ENCODE peak calls at places on chromosomes 3 and 15, in nine cellular contexts. B is small intestine; S is foreskin fibroblast; U is cardiac fibroblast; N is Jurkat, Clone E6-1; O is colonic mucosa; F is A673; R is fibroblast of the aortic adventitia; M is GM12865. L is an unnamed sample.

GRCh38 chr15:101545548-101546505 is 56.3 kb upstream of the PCSK6 start:
- DNase-seq in B (no peak), S (no peak), U (no peak), N (no peak), O (no peak), F (no peak), R (no peak), M (no peak), L (no peak)

GRCh38 chr3:32292085-32292796 is 53.8 kb downstream of the CMTM8 start:
- DNase-seq in B (peak), S (no peak), U (no peak), N (no peak), O (no peak), F (no peak), R (no peak), M (no peak), L (no peak)

GRCh38 chr15:89888214-89888804 is 5.5 kb downstream of the AP3S2 start:
- DNase-seq in B (peak), S (peak), U (peak), N (no peak), O (peak), F (peak), R (peak), M (peak), L (peak)

GRCh38 chr3:44995142-44995770 is 19.2 kb downstream of the EXOSC7 start:
- DNase-seq in B (no peak), S (peak), U (peak), N (no peak), O (no peak), F (peak), R (peak), M (no peak), L (no peak)

GRCh38 chr15:63250312-63250965 is 27.0 kb upstream of the APH1B start:
- DNase-seq in B (no peak), S (peak), U (peak), N (no peak), O (no peak), F (no peak), R (peak), M (no peak), L (no peak)

GRCh38 chr15:34119291-34119690 is 17.4 kb downstream of the PGBD4 start:
- DNase-seq in B (no peak), S (no peak), U (no peak), N (no peak), O (no peak), F (no peak), R (peak), M (no peak), L (no peak)

GRCh38 chr3:71031914-71032521 is 551.5 kb downstream of the FOXP1 start:
- DNase-seq in B (no peak), S (no peak), U (no peak), N (no peak), O (no peak), F (no peak), R (peak), M (peak), L (no peak)

GRCh38 chr15:63986185-63986680 is 60.1 kb downstream of the DAPK2 start:
- DNase-seq in B (no peak), S (no peak), U (no peak), N (no peak), O (no peak), F (no peak), R (no peak), M (no peak), L (no peak)

GRCh38 chr3:15265655-15266509 is 59.8 kb downstream of the CAPN7 start:
- DNase-seq in B (no peak), S (no peak), U (no peak), N (no peak), O (no peak), F (no peak), R (no peak), M (no peak), L (no peak)

GRCh38 chr3:69121950-69122349 is 445 bp downstream of the LMOD3 start:
- DNase-seq in B (no peak), S (no peak), U (no peak), N (no peak), O (no peak), F (no peak), R (no peak), M (no peak), L (no peak)

GRCh38 chr3:180987344-180987743 is 2.2 kb downstream of the DNAJC19 start:
- DNase-seq in B (no peak), S (no peak), U (no peak), N (no peak), O (no peak), F (no peak), R (no peak), M (no peak), L (no peak)

GRCh38 chr3:180989291-180990163 is at the start of gene DNAJC19:
- DNase-seq in B (peak), S (peak), U (peak), N (peak), O (peak), F (peak), R (peak), M (peak), L (peak)

GRCh38 chr3:180996415-180996932 is 6.9 kb upstream of the DNAJC19 start:
- DNase-seq in B (no peak), S (no peak), U (no peak), N (no peak), O (no peak), F (no peak), R (no peak), M (no peak), L (no peak)

DNA sequence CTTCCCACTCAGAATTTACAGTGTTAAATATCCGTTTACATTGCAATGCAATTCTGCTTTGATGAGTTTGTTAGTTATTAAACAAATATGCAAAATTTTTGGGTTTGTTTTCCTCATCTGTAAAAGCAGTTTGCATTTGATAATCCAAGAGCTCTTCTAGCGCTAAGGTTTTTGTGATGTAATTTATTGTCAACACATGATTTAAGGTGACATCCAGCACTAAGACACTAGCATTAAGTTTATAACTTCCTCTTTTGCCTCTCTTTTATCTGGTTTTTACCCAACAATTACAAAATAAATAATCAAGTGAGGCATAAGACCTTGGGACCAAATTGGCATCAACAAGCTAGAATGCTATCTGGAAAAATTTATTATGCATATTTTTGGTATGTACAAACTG is 958 bp upstream of the DNAJC19 start:
- DNase-seq in B (no peak), S (no peak), U (no peak), N (no peak), O (no peak), F (no peak), R (no peak), M (no peak), L (no peak)
- H3K4me3 ChIP-seq in B (no peak), S (peak), U (peak), N (peak), O (peak), F (peak), R (peak), M (peak), L (peak)

DNA sequence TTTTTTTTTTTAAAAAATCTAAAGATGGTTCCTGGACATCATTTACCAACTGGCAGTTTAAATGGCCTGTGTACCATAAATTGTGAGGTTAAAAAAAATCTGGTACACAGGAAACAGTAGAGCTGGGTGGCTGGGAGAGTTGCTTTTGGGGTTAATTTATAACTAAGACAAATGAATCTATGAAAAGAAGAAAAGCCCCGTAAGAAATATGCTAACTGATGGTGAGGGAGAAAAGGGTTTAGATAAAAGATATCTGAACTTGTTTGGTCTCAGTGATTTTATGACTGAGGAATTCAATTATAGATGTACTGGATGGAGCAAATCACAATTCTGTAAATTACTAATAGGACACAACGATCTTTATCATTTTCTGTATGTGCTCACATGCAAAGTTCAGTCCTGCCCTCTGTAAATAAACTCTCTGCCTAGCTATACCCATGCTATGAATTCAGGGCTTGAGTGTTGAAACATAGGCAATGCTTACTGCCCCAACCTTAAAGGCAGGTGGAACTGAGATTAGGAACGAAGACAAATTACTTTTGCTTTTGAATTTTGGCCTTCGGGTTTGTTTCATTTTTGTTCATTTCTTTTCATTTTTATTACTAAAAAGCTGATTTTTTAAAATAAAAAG is 28.0 kb downstream of the PPARG start:
- DNase-seq in B (peak), S (no peak), U (no peak), N (no peak), O (no peak), F (no peak), R (no peak), M (peak), L (no peak)
- H3K4me3 ChIP-seq in B (no peak), S (no peak), U (no peak), N (no peak), O (no peak), F (no peak), R (no peak), M (no peak), L (no peak)

GRCh38 chr3:13894812-13895154 is 14.9 kb upstream of the WNT7A start:
- DNase-seq in B (no peak), S (no peak), U (no peak), N (no peak), O (no peak), F (no peak), R (no peak), M (no peak), L (no peak)
- H3K4me3 ChIP-seq in B (no peak), S (peak), U (peak), N (peak), O (peak), F (peak), R (peak), M (no peak), L (no peak)

GRCh38 chr3:188243124-188243795 is 89.3 kb downstream of the LPP start:
- DNase-seq in B (no peak), S (no peak), U (peak), N (no peak), O (no peak), F (no peak), R (no peak), M (no peak), L (no peak)

GRCh38 chr3:188244395-188244861 is 90.5 kb downstream of the LPP start:
- DNase-seq in B (peak), S (no peak), U (peak), N (no peak), O (no peak), F (peak), R (peak), M (no peak), L (no peak)

GRCh38 chr3:188241072-188241471 is 87.1 kb downstream of the LPP start:
- DNase-seq in B (no peak), S (peak), U (peak), N (no peak), O (no peak), F (no peak), R (no peak), M (no peak), L (no peak)

GRCh38 chr3:188241883-188242282 is 87.9 kb downstream of the LPP start:
- DNase-seq in B (no peak), S (no peak), U (peak), N (no peak), O (no peak), F (no peak), R (no peak), M (no peak), L (no peak)

GRCh38 chr3:188242426-188243123 is 88.6 kb downstream of the LPP start:
- DNase-seq in B (no peak), S (no peak), U (peak), N (no peak), O (no peak), F (no peak), R (no peak), M (peak), L (no peak)
- H3K4me3 ChIP-seq in B (no peak), S (no peak), U (no peak), N (no peak), O (no peak), F (no peak), R (no peak), M (no peak), L (no peak)

GRCh38 chr15:31332020-31332680 is 5.5 kb downstream of the KLF13 start:
- DNase-seq in B (no peak), S (no peak), U (no peak), N (no peak), O (no peak), F (no peak), R (no peak), M (no peak), L (no peak)
- H3K4me3 ChIP-seq in B (no peak), S (no peak), U (no peak), N (no peak), O (no peak), F (no peak), R (no peak), M (no peak), L (peak)

GRCh38 chr3:53155763-53156162 is 5.2 kb upstream of the PRKCD start:
- DNase-seq in B (peak), S (no peak), U (no peak), N (no peak), O (peak), F (no peak), R (no peak), M (no peak), L (no peak)

GRCh38 chr3:53154731-53155320 is 6.2 kb upstream of the PRKCD start:
- DNase-seq in B (no peak), S (no peak), U (no peak), N (no peak), O (no peak), F (no peak), R (no peak), M (no peak), L (no peak)

GRCh38 chr3:53153914-53154434 is 7.0 kb upstream of the PRKCD start:
- DNase-seq in B (no peak), S (no peak), U (no peak), N (no peak), O (no peak), F (no peak), R (no peak), M (no peak), L (no peak)

GRCh38 chr3:53157974-53158580 is 2.9 kb upstream of the PRKCD start:
- DNase-seq in B (no peak), S (no peak), U (no peak), N (no peak), O (no peak), F (no peak), R (no peak), M (no peak), L (no peak)

GRCh38 chr3:53156368-53156834 is 4.6 kb upstream of the PRKCD start:
- DNase-seq in B (peak), S (no peak), U (no peak), N (no peak), O (peak), F (no peak), R (no peak), M (no peak), L (no peak)
- H3K4me3 ChIP-seq in B (no peak), S (no peak), U (no peak), N (no peak), O (no peak), F (no peak), R (no peak), M (no peak), L (no peak)

GRCh38 chr3:40452876-40453730 is 4.0 kb upstream of the RPL14 start:
- DNase-seq in B (peak), S (peak), U (peak), N (peak), O (peak), F (peak), R (peak), M (peak), L (peak)

GRCh38 chr3:40450438-40450837 is 6.7 kb upstream of the RPL14 start:
- DNase-seq in B (no peak), S (no peak), U (no peak), N (no peak), O (no peak), F (no peak), R (no peak), M (no peak), L (no peak)

GRCh38 chr3:40451551-40451950 is 5.6 kb upstream of the RPL14 start:
- DNase-seq in B (no peak), S (no peak), U (no peak), N (no peak), O (no peak), F (no peak), R (no peak), M (no peak), L (no peak)

GRCh38 chr3:40452562-40452875 is 4.6 kb upstream of the RPL14 start:
- DNase-seq in B (no peak), S (no peak), U (no peak), N (no peak), O (no peak), F (no peak), R (no peak), M (no peak), L (no peak)

GRCh38 chr3:40452057-40452456 is 5.1 kb upstream of the RPL14 start:
- DNase-seq in B (no peak), S (no peak), U (no peak), N (no peak), O (no peak), F (no peak), R (no peak), M (no peak), L (no peak)
- H3K4me3 ChIP-seq in B (no peak), S (peak), U (no peak), N (peak), O (peak), F (peak), R (peak), M (peak), L (peak)

DNA sequence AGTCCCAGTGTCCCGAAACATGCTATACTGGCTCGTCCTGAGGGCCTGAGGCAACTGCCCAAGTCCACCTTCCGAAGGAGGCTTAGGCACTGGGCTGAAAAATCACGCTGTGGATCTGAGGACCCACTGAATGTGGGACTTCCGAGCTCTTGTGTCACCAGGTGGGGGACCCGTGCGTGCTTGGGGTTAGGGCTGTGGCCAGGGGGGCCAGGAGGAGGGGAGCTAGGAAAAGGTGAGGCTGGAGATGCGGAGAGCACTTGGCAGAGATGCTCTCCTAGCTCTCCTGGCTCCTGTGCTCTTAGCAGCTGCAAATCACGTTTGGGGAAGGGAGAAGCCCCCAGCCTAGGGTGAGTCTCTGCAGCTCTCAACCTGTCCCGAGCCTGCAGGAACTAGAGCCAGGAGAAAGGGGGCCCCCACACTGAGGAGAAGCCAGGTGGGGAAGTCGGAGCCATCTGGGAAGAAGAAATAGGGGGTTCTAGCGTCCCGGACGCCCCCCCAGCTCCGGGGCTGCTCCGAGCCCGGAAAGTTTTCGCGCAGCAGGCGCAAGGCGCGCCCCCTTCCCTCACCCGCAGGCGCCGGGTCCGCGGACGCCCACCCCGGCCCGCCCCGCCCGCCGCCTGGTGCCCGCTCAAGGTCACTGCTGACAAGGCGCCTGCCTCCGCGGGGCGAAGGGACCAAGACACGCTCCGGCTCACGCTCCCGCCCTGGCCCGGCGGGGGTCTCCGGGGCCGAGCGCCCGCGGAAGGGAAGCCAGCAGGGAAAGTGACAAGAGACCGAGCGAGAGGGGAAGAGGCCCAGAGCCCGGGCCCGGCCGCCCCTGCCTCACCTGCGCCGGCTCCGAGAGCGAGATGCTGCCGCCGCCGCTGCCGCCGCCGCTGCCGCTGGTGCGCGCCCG is 108.7 kb upstream of the SLC6A11 start:
- DNase-seq in B (no peak), S (no peak), U (no peak), N (no peak), O (no peak), F (no peak), R (no peak), M (no peak), L (no peak)
- H3K4me3 ChIP-seq in B (no peak), S (no peak), U (no peak), N (no peak), O (no peak), F (no peak), R (no peak), M (no peak), L (no peak)

GRCh38 chr15:70701891-70702568 is 61.3 kb downstream of the UACA start:
- DNase-seq in B (peak), S (no peak), U (peak), N (no peak), O (no peak), F (peak), R (peak), M (no peak), L (no peak)
- H3K4me3 ChIP-seq in B (no peak), S (peak), U (peak), N (no peak), O (no peak), F (peak), R (peak), M (no peak), L (no peak)